ENCODE peak calls at places on chromosomes 3 and 15, in nine cellular contexts. X is psoas muscle; L is fibroblast of villous mesenchyme; Q is OCI-LY7; R is HepG2; S is GM23248; W is dorsolateral prefrontal cortex; I is CD8-positive, alpha-beta memory T cell; H is tibial artery. Y is an unnamed sample.

GRCh38 chr15:40334941-40335795 is 5.6 kb downstream of the CCDC9B start:
- DNase-seq in Q (no peak), I (no peak), L (no peak), R (no peak), X (no peak), S (no peak), W (no peak), H (no peak), Y (no peak)

GRCh38 chr3:37315669-37316068 is 141.3 kb upstream of the LRRFIP2 start:
- DNase-seq in X (no peak), R (no peak), W (no peak), I (no peak), S (no peak), H (no peak), Q (no peak), L (no peak), Y (no peak)

GRCh38 chr15:68542348-68542747 is 36.4 kb upstream of the CORO2B start:
- DNase-seq in W (no peak), S (no peak), X (no peak), L (no peak), R (no peak), H (no peak), I (no peak), Q (no peak), Y (no peak)

GRCh38 chr3:194387276-194387675 is 11.8 kb downstream of the GP5 start:
- DNase-seq in X (no peak), R (no peak), S (no peak), I (no peak), H (peak), L (no peak), W (no peak), Q (no peak), Y (no peak)

GRCh38 chr3:32398531-32398930 is 6.9 kb downstream of the CMTM7 start:
- DNase-seq in S (no peak), Q (no peak), L (peak), H (peak), X (peak), I (no peak), W (no peak), R (no peak), Y (no peak)

GRCh38 chr3:195168009-195168759 is 102.8 kb downstream of the XXYLT1 start:
- DNase-seq in L (no peak), Q (no peak), R (no peak), X (no peak), I (no peak), W (no peak), S (no peak), H (no peak), Y (no peak)

GRCh38 chr3:9862391-9863235 is 17.4 kb downstream of the CIDEC start:
- DNase-seq in X (peak), I (no peak), Q (no peak), L (peak), W (no peak), R (peak), S (peak), H (peak), Y (peak)

GRCh38 chr3:4359805-4360502 is 56.8 kb downstream of the SETMAR start:
- DNase-seq in S (no peak), W (no peak), I (no peak), X (no peak), R (no peak), H (no peak), Q (no peak), L (peak), Y (no peak)

GRCh38 chr3:86969500-86970189 is 21.3 kb downstream of the VGLL3 start:
- DNase-seq in S (peak), X (no peak), W (no peak), L (peak), H (no peak), I (no peak), R (peak), Q (peak), Y (no peak)

GRCh38 chr15:70589221-70589620 is 174.1 kb downstream of the UACA start:
- DNase-seq in R (no peak), H (no peak), X (no peak), I (no peak), W (no peak), L (peak), S (peak), Q (no peak), Y (no peak)

GRCh38 chr15:65106011-65106590 is 8.9 kb downstream of the UBAP1L start:
- DNase-seq in L (no peak), Q (no peak), I (no peak), H (no peak), W (no peak), X (no peak), S (no peak), R (no peak), Y (no peak)

GRCh38 chr15:61196156-61196555 is 32.9 kb downstream of the RORA start:
- DNase-seq in W (no peak), X (no peak), H (no peak), I (no peak), Q (no peak), L (no peak), R (no peak), S (no peak), Y (no peak)

GRCh38 chr3:12663311-12663935 is 494 bp downstream of the RAF1 start:
- DNase-seq in Q (peak), W (peak), S (peak), L (no peak), R (no peak), H (peak), X (peak), I (peak), Y (peak)

GRCh38 chr15:92643849-92644815 is 11.4 kb downstream of the FAM174B start:
- DNase-seq in H (no peak), R (no peak), W (no peak), S (no peak), L (no peak), I (no peak), Q (no peak), X (no peak), Y (no peak)

GRCh38 chr3:139434764-139435291 is 41.5 kb downstream of the RBP2 start:
- DNase-seq in R (no peak), Q (no peak), W (no peak), X (no peak), S (peak), I (no peak), H (peak), L (peak), Y (peak)

GRCh38 chr15:81225161-81225671 is 28.5 kb downstream of the IL16 start:
- DNase-seq in W (no peak), Q (no peak), H (peak), S (peak), X (peak), I (no peak), R (no peak), L (no peak), Y (no peak)

GRCh38 chr15:97645758-97646157 is 314.7 kb upstream of the ARRDC4 start:
- DNase-seq in X (no peak), R (no peak), S (no peak), W (no peak), I (no peak), Q (no peak), L (no peak), H (no peak), Y (no peak)

GRCh38 chr15:20345401-20345958 is 196.1 kb downstream of the GOLGA6L6 start:
- DNase-seq in I (no peak), L (no peak), X (peak), Q (no peak), W (peak), S (no peak), R (no peak), H (no peak), Y (no peak)

GRCh38 chr3:60202052-60202753 is 1049.0 kb downstream of the FHIT start:
- DNase-seq in H (no peak), I (no peak), X (no peak), L (no peak), Q (no peak), S (no peak), W (no peak), R (no peak), Y (no peak)

GRCh38 chr3:10223676-10224639 is 24.3 kb upstream of the TATDN2 start:
- DNase-seq in H (no peak), R (peak), I (peak), L (no peak), S (peak), X (no peak), Q (peak), W (no peak), Y (peak)

GRCh38 chr15:82916161-82916952 is 36.2 kb downstream of the HOMER2 start:
- DNase-seq in Q (no peak), X (no peak), L (no peak), S (no peak), I (no peak), H (no peak), R (no peak), W (no peak), Y (no peak)

GRCh38 chr3:5324780-5325179 is 137.3 kb downstream of the EDEM1 start:
- DNase-seq in R (no peak), I (no peak), W (no peak), Q (no peak), L (no peak), H (no peak), S (no peak), X (no peak), Y (no peak)

DNA sequence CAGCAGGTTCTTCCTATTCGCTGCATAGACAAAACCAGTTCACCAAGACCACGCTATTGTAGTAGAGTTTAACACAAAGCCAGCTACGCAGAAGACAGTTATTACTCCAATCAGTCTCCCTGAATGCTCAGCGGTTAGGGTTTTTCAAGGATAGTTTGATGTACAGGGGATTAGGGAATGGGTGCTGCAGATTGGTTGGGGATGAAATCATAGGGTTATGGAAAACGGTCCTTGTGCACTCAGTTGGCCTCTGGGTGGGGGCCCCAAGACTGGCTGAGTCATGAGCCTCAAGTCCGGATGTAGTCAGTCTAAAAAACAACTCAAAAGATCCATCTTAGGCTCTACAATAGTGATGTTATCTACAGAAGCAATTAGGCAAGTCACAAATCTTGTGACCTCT is 57.5 kb downstream of the LIPC start:
- DNase-seq in X (no peak), S (no peak), R (no peak), L (no peak), W (no peak), I (no peak), Q (no peak), H (no peak), Y (no peak)
- H3K4me3 ChIP-seq in X (no peak), S (no peak), R (no peak), L (no peak), W (no peak), I (no peak), Q (no peak), H (no peak), Y (no peak)

GRCh38 chr3:107662109-107662477 is 139.3 kb downstream of the BBX start:
- DNase-seq in S (peak), H (peak), R (no peak), L (peak), I (no peak), X (no peak), W (no peak), Q (no peak), Y (no peak)
- H3K4me3 ChIP-seq in S (peak), H (peak), R (no peak), L (peak), I (no peak), X (peak), W (no peak), Q (no peak), Y (no peak)

GRCh38 chr3:132342615-132343014 is 25.4 kb downstream of the ACP3 start:
- DNase-seq in H (no peak), W (no peak), I (no peak), R (no peak), Q (no peak), L (no peak), X (no peak), S (no peak), Y (no peak)
- H3K4me3 ChIP-seq in H (no peak), W (no peak), I (no peak), R (no peak), Q (no peak), L (no peak), X (no peak), S (no peak), Y (no peak)

DNA sequence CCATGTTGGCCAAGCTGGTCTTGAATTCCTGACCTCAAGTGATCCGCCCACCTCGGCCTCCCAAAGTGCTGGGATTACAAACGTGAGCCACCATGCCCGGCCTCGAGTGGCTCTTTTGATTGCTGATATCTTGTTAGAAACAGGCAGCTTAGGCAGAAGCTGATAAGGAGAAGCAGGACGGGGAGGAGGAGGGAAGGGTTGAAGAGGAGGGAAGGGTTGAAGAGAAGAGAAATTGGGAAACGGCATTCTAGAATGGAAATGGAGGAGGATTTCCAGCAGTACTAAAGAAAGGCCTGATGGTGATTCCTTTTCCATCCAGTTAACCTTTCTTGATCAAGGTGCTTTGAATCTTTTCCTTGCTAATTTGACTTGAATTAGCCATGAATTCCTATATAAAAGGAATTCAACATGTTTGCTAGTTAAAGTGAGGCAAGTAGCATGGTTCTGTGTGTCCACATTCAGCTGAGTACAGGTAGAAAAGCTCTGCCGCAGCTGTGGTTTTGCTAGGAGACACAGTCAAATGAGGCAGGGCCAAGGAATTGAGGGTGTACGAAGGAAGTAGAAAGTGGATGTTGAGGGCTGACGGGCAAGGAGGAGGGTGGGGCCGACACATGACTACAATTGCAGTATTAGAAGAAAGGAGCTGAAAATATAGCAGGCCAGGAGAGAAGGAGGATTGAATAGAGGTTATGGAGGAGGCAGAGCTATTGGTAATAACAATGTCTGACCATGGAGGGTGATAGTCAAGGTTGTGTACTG is 27.2 kb upstream of the ATP1B3 start:
- DNase-seq in X (no peak), W (no peak), I (no peak), H (peak), R (no peak), Q (no peak), S (no peak), L (no peak), Y (no peak)
- H3K4me3 ChIP-seq in X (no peak), W (no peak), I (no peak), H (no peak), R (no peak), Q (no peak), S (no peak), L (no peak), Y (no peak)

DNA sequence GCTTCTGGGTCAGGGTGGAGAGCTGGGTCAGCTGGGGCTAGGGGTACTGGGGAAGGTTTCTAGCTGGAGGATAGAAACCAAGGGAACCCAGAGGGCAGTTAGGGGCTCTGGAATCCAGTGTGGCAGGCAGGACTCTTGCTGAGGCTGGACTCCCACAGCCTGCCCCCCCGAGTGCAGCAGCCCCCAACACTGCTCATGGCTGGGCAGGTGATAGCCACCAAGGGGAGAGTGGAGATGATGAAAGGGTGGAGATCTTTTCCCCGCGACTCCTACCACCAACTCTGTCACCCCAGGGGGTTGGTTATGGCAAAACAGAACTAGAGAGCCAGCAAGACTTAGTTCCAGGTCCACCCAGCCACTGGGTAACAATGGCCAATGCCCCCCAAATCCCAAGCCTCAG is 16.9 kb upstream of the LINGO1 start:
- DNase-seq in H (no peak), W (no peak), I (no peak), R (no peak), Q (no peak), S (no peak), X (no peak), L (no peak), Y (no peak)
- H3K4me3 ChIP-seq in H (no peak), W (no peak), I (no peak), R (no peak), Q (no peak), S (no peak), X (no peak), L (no peak), Y (no peak)

GRCh38 chr3:58020740-58021071 is 12.5 kb downstream of the FLNB start:
- DNase-seq in R (no peak), H (no peak), I (no peak), L (no peak), Q (no peak), S (no peak), X (no peak), W (no peak), Y (no peak)
- H3K4me3 ChIP-seq in R (no peak), H (no peak), I (no peak), L (no peak), Q (no peak), S (no peak), X (no peak), W (no peak), Y (no peak)

GRCh38 chr15:74245342-74245931 is 9.3 kb downstream of the CCDC33 start:
- DNase-seq in R (no peak), L (no peak), I (no peak), S (peak), X (no peak), W (peak), Q (no peak), H (no peak), Y (no peak)
- H3K4me3 ChIP-seq in R (no peak), L (no peak), I (no peak), S (no peak), X (no peak), W (peak), Q (no peak), H (no peak), Y (no peak)

GRCh38 chr15:39269352-39269751 is 311.5 kb upstream of the THBS1 start:
- DNase-seq in W (no peak), Q (no peak), X (no peak), H (no peak), R (no peak), L (no peak), S (no peak), I (no peak), Y (no peak)

GRCh38 chr15:39267685-39268084 is 313.2 kb upstream of the THBS1 start:
- DNase-seq in L (no peak), W (no peak), Q (no peak), S (no peak), I (no peak), H (no peak), X (no peak), R (no peak), Y (no peak)

GRCh38 chr15:39270976-39271375 is 309.9 kb upstream of the THBS1 start:
- DNase-seq in S (peak), H (no peak), R (no peak), I (no peak), L (peak), X (no peak), W (no peak), Q (no peak), Y (peak)

GRCh38 chr15:39270221-39270835 is 310.6 kb upstream of the THBS1 start:
- DNase-seq in X (no peak), H (no peak), S (peak), L (no peak), Q (no peak), I (no peak), W (no peak), R (no peak), Y (no peak)

GRCh38 chr15:39269821-39270220 is 311.1 kb upstream of the THBS1 start:
- DNase-seq in S (no peak), I (no peak), Q (no peak), X (no peak), L (no peak), R (peak), H (no peak), W (no peak), Y (no peak)
- H3K4me3 ChIP-seq in S (no peak), I (no peak), Q (no peak), X (no peak), L (no peak), R (no peak), H (no peak), W (no peak), Y (no peak)

DNA sequence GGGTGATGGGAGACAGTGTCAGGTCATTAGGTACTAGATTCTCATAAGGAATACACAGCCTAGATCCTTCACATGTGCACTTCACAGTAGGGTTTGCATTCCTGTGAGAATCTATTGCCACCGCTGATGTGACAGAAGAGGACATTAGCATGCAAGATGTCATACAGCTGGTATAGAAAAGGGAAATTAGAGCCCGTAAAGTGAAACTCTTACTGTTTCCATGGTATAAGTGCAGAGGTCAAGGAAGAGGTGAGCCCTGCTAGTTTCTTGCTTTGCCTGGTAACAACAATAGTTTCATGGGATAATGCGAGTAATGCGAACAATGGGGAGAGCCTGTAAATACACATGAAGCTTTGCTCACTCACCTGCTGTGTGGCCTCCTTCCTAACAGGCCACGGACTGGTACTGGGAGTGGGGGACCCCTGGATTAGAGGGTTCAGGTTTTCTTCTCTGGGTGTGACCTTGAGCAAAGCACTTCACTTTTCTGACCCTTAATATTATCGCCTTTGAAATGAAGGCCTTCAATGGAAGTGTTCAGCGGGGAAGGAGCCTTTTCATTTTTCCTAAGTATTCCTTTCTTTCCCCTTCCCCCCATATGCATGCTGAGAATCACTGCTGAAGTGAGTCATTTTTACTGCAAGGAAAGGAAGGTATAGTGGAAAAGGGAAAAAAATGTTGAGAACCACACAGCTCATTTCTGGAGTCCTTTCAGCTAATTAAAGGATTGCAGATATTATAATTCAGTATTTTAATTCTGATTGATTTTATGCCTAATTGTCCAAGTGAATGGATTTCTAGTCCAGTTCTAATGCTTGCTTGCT is 286.4 kb downstream of the UBE2E2 start:
- DNase-seq in Q (no peak), L (no peak), S (peak), W (no peak), I (no peak), R (no peak), X (no peak), H (no peak), Y (no peak)
- H3K4me3 ChIP-seq in Q (no peak), L (no peak), S (no peak), W (no peak), I (no peak), R (no peak), X (no peak), H (no peak), Y (no peak)

Y was measured in A549.